ENCODE peak calls at places on chromosomes 1 and 21, in seven cellular contexts. One of them, this sample, is unnamed.

GRCh38 chr1:147151244-147151643 is 21.0 kb downstream of the PRKAB2 start:
- DNase-seq in psoas muscle: no peak
- DNase-seq in tibial artery: no peak
- DNase-seq in GM23338: no peak
- DNase-seq in DND-41: no peak
- DNase-seq in MM.1S: no peak
- DNase-seq in fibroblast of lung: no peak
- DNase-seq in this sample: no peak

GRCh38 chr1:17979815-17980214 is 127.8 kb upstream of the IGSF21 start:
- DNase-seq in psoas muscle: no peak
- DNase-seq in DND-41: no peak
- DNase-seq in fibroblast of lung: no peak
- DNase-seq in GM23338: peak; percentile 32
- DNase-seq in MM.1S: no peak
- DNase-seq in tibial artery: no peak
- DNase-seq in this sample: no peak

GRCh38 chr1:4673494-4673893 is 19.1 kb downstream of the AJAP1 start:
- DNase-seq in fibroblast of lung: no peak
- DNase-seq in MM.1S: no peak
- DNase-seq in GM23338: no peak
- DNase-seq in psoas muscle: no peak
- DNase-seq in tibial artery: no peak
- DNase-seq in DND-41: no peak
- DNase-seq in this sample: no peak

GRCh38 chr21:15332572-15332971 is 267.8 kb upstream of the NRIP1 start:
- DNase-seq in DND-41: no peak
- DNase-seq in tibial artery: no peak
- DNase-seq in psoas muscle: no peak
- DNase-seq in MM.1S: no peak
- DNase-seq in GM23338: no peak
- DNase-seq in fibroblast of lung: no peak
- DNase-seq in this sample: no peak

GRCh38 chr1:113507552-113508214 is 117.4 kb downstream of the MAGI3 start:
- DNase-seq in DND-41: no peak
- DNase-seq in psoas muscle: no peak
- DNase-seq in tibial artery: no peak
- DNase-seq in GM23338: no peak
- DNase-seq in MM.1S: no peak
- DNase-seq in fibroblast of lung: no peak
- DNase-seq in this sample: no peak

GRCh38 chr1:172177849-172178248 is 242.6 kb upstream of the C1orf105 start:
- DNase-seq in tibial artery: no peak
- DNase-seq in GM23338: no peak
- DNase-seq in psoas muscle: no peak
- DNase-seq in fibroblast of lung: no peak
- DNase-seq in MM.1S: no peak
- DNase-seq in DND-41: no peak
- DNase-seq in this sample: no peak

GRCh38 chr1:99005537-99005942 is 879 bp upstream of the PLPPR5 start:
- DNase-seq in GM23338: peak; percentile 70
- DNase-seq in DND-41: no peak
- DNase-seq in tibial artery: no peak
- DNase-seq in fibroblast of lung: no peak
- DNase-seq in MM.1S: no peak
- DNase-seq in psoas muscle: no peak
- DNase-seq in this sample: no peak

GRCh38 chr1:77375541-77375940 is 93.7 kb downstream of the AK5 start:
- DNase-seq in psoas muscle: no peak
- DNase-seq in DND-41: no peak
- DNase-seq in fibroblast of lung: no peak
- DNase-seq in tibial artery: no peak
- DNase-seq in MM.1S: no peak
- DNase-seq in GM23338: no peak
- DNase-seq in this sample: no peak

GRCh38 chr1:196732526-196732925 is 42.1 kb upstream of the CFHR3 start:
- DNase-seq in MM.1S: no peak
- DNase-seq in psoas muscle: no peak
- DNase-seq in fibroblast of lung: no peak
- DNase-seq in tibial artery: no peak
- DNase-seq in GM23338: peak; percentile 63
- DNase-seq in DND-41: no peak
- DNase-seq in this sample: no peak

GRCh38 chr1:36768486-36769178 is 265.7 kb downstream of the GRIK3 start:
- DNase-seq in fibroblast of lung: no peak
- DNase-seq in tibial artery: peak; percentile 50
- DNase-seq in DND-41: no peak
- DNase-seq in MM.1S: no peak
- DNase-seq in GM23338: no peak
- DNase-seq in psoas muscle: no peak
- DNase-seq in this sample: no peak

GRCh38 chr1:218837051-218837450 is 336.6 kb upstream of the LYPLAL1 start:
- DNase-seq in DND-41: no peak
- DNase-seq in GM23338: no peak
- DNase-seq in tibial artery: no peak
- DNase-seq in MM.1S: no peak
- DNase-seq in psoas muscle: no peak
- DNase-seq in fibroblast of lung: no peak
- DNase-seq in this sample: no peak

GRCh38 chr1:215517441-215517891 is 49.6 kb upstream of the KCTD3 start:
- DNase-seq in MM.1S: no peak
- DNase-seq in psoas muscle: no peak
- DNase-seq in tibial artery: no peak
- DNase-seq in fibroblast of lung: peak; percentile 86
- DNase-seq in GM23338: peak; percentile 53
- DNase-seq in DND-41: no peak
- DNase-seq in this sample: no peak

GRCh38 chr1:15656464-15656863 is 27.7 kb upstream of the PLEKHM2 start:
- DNase-seq in DND-41: no peak
- DNase-seq in psoas muscle: no peak
- DNase-seq in fibroblast of lung: no peak
- DNase-seq in MM.1S: no peak
- DNase-seq in GM23338: no peak
- DNase-seq in tibial artery: no peak
- DNase-seq in this sample: no peak

GRCh38 chr1:113918243-113918642 is 10.9 kb upstream of the HIPK1 start:
- DNase-seq in MM.1S: no peak
- DNase-seq in fibroblast of lung: no peak
- DNase-seq in DND-41: no peak
- DNase-seq in psoas muscle: no peak
- DNase-seq in GM23338: no peak
- DNase-seq in tibial artery: no peak
- DNase-seq in this sample: no peak

GRCh38 chr1:234977891-234978396 is 150.7 kb downstream of the TOMM20 start:
- DNase-seq in DND-41: peak; percentile 44
- DNase-seq in psoas muscle: no peak
- DNase-seq in fibroblast of lung: no peak
- DNase-seq in tibial artery: no peak
- DNase-seq in GM23338: no peak
- DNase-seq in MM.1S: no peak
- DNase-seq in this sample: no peak

GRCh38 chr1:35278886-35279554 is 10.5 kb downstream of the ZMYM4 start:
- DNase-seq in GM23338: no peak
- DNase-seq in psoas muscle: no peak
- DNase-seq in fibroblast of lung: peak; percentile 60
- DNase-seq in tibial artery: no peak
- DNase-seq in MM.1S: no peak
- DNase-seq in DND-41: no peak
- DNase-seq in this sample: no peak

GRCh38 chr1:8926707-8927694 is 18.7 kb upstream of the CA6 start:
- DNase-seq in GM23338: no peak
- DNase-seq in tibial artery: no peak
- DNase-seq in fibroblast of lung: no peak
- DNase-seq in MM.1S: no peak
- DNase-seq in DND-41: no peak
- DNase-seq in psoas muscle: no peak
- DNase-seq in this sample: no peak

DNA sequence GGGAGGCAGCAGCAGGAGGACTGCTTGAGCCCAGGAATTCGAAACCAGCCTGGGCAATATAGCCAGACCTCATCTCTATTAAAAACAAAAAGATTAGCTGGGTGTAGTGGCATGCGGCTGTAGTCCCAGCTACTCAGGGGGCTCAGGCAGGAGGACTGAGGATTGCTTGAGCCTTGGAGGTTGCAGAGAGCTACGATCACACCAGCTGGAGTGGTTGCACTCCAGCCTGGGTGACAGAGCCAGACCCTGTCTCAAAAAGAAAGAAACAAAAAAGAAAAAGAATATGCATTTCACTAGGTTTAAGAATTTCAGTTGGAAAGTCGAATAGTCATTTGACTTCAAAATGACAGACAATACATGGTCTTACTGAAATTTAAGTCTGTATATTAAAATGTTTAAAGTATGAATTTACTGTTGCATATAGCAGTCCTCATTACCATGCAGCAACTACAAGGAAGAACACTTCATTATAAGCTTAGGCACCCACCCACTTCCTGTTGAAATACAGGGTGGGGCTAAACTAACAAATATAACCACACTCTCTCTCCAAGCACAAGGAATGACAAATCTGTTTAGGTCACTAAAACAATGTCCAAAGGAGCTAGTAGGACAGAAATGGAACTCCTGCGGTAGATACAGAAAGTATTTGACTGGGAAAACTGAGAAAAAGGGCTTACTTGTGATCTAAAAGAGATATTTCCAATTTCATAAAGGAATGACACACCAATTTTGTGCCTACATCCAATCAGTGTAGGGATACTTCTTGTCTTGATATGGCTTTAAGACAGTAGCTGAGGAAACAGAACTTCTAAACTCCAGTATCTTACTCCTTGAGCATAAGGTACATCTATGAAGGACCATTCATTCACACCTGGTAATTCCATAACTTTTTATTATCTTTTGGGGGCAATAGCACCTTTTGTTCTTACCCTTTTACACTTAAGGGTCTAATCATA is 44.1 kb downstream of the GPR3 start:
- DNase-seq in fibroblast of lung: peak; percentile 74
- DNase-seq in tibial artery: no peak
- DNase-seq in MM.1S: peak; percentile 35
- DNase-seq in GM23338: no peak
- DNase-seq in DND-41: peak; percentile 24
- DNase-seq in psoas muscle: no peak
- DNase-seq in this sample: no peak
- H3K4me3 ChIP-seq in fibroblast of lung: peak overlapping the region; percentile 28
- H3K4me3 ChIP-seq in tibial artery: peak overlapping the region; percentile 19
- H3K4me3 ChIP-seq in MM.1S: peak overlapping the region; percentile 23
- H3K4me3 ChIP-seq in GM23338: no peak overlapping the region
- H3K4me3 ChIP-seq in DND-41: no peak overlapping the region
- H3K4me3 ChIP-seq in psoas muscle: no peak overlapping the region
- H3K4me3 ChIP-seq in this sample: no peak overlapping the region

GRCh38 chr1:182721525-182721924 is 37.1 kb upstream of the RGS8 start:
- DNase-seq in tibial artery: no peak
- DNase-seq in psoas muscle: no peak
- DNase-seq in MM.1S: no peak
- DNase-seq in GM23338: no peak
- DNase-seq in DND-41: no peak
- DNase-seq in fibroblast of lung: no peak
- DNase-seq in this sample: no peak

GRCh38 chr1:182724215-182724614 is 39.8 kb upstream of the RGS8 start:
- DNase-seq in fibroblast of lung: no peak
- DNase-seq in MM.1S: no peak
- DNase-seq in GM23338: no peak
- DNase-seq in psoas muscle: no peak
- DNase-seq in tibial artery: no peak
- DNase-seq in DND-41: no peak
- DNase-seq in this sample: no peak

GRCh38 chr1:182720465-182720864 is 36.1 kb upstream of the RGS8 start:
- DNase-seq in fibroblast of lung: peak; percentile 6
- DNase-seq in DND-41: no peak
- DNase-seq in GM23338: peak; percentile 42
- DNase-seq in MM.1S: no peak
- DNase-seq in tibial artery: no peak
- DNase-seq in psoas muscle: no peak
- DNase-seq in this sample: no peak

GRCh38 chr1:182725264-182725965 is 41.0 kb upstream of the RGS8 start:
- DNase-seq in tibial artery: no peak
- DNase-seq in fibroblast of lung: peak; percentile 27
- DNase-seq in GM23338: no peak
- DNase-seq in DND-41: no peak
- DNase-seq in MM.1S: no peak
- DNase-seq in psoas muscle: peak; percentile 22
- DNase-seq in this sample: peak; percentile 16

DNA sequence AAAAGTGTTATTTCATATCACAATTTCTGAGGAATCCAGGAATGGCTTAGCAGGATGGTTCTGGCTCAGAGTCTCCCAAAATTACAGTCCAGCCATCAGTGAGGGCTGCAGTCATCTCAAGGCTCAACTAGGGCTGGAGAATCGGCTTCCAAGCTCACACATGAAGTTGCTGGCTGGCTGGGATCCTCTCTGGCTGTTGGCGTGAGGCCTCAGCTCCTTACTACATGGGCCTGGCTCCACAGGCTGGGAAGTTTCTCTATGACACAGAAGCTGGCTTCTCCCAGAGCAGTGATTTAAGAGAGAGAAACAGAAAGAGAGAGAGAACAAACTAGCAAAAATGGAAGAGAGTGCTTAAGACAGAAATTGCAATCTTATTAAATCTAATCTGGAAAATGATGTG is 38.8 kb upstream of the RGS8 start:
- DNase-seq in tibial artery: peak; percentile 70
- DNase-seq in MM.1S: no peak
- DNase-seq in psoas muscle: peak; percentile 57
- DNase-seq in fibroblast of lung: no peak
- DNase-seq in GM23338: no peak
- DNase-seq in DND-41: no peak
- DNase-seq in this sample: peak; percentile 55
- H3K27ac ChIP-seq in tibial artery: no peak overlapping the region
- H3K27ac ChIP-seq in MM.1S: no peak overlapping the region
- H3K27ac ChIP-seq in psoas muscle: no peak overlapping the region
- H3K27ac ChIP-seq in fibroblast of lung: no peak overlapping the region
- H3K27ac ChIP-seq in GM23338: no peak overlapping the region
- H3K27ac ChIP-seq in DND-41: no peak overlapping the region
- H3K27ac ChIP-seq in this sample: no peak overlapping the region

DNA sequence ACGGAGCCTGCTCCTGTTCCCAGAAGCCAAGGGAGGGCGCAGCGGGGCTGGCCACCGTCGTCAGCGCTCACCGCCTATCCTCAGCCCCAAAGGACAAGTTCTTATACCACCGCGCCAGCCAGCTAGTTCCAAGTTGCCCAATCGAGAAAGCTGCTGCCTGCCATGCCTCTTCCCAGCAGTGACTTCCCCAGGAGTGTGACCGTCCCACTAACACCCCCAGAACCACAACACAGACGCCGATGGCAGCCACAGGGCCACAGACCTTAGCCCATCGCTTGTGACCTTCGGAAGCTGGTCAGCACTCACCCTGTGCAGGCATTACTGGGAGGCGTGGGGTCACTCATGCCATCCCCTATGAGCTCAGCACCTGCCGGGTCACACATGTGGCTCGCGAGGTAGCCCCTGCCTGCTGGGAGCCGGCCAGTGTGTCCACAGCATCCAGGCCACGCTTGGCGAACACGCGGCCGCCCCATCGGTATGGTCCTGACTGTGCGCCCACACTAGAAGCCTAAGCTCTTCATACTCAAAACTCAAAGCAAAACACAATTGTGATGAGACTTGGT is 20.1 kb downstream of the NADK start:
- DNase-seq in psoas muscle: no peak
- DNase-seq in MM.1S: no peak
- DNase-seq in DND-41: no peak
- DNase-seq in fibroblast of lung: no peak
- DNase-seq in tibial artery: no peak
- DNase-seq in GM23338: no peak
- DNase-seq in this sample: no peak
- H3K36me3 ChIP-seq in psoas muscle: peaks cover 78% of the 10 kb centered on the region
- H3K36me3 ChIP-seq in MM.1S: peaks cover 4% of the 10 kb centered on the region
- H3K36me3 ChIP-seq in DND-41: peaks cover 91% of the 10 kb centered on the region
- H3K36me3 ChIP-seq in fibroblast of lung: peaks cover 42% of the 10 kb centered on the region
- H3K36me3 ChIP-seq in tibial artery: peaks cover 98% of the 10 kb centered on the region
- H3K36me3 ChIP-seq in GM23338: peaks cover 16% of the 10 kb centered on the region
- H3K36me3 ChIP-seq in this sample: peaks cover 22% of the 10 kb centered on the region

GRCh38 chr1:205750683-205751651 is 985 bp upstream of the NUCKS1 start:
- DNase-seq in psoas muscle: no peak
- DNase-seq in tibial artery: no peak
- DNase-seq in MM.1S: no peak
- DNase-seq in GM23338: peak; percentile 67
- DNase-seq in DND-41: peak; percentile 26
- DNase-seq in fibroblast of lung: no peak
- DNase-seq in this sample: no peak
- H3K4me3 ChIP-seq in psoas muscle: peak overlapping the region; percentile 77
- H3K4me3 ChIP-seq in tibial artery: peak overlapping the region; percentile 91
- H3K4me3 ChIP-seq in MM.1S: peak overlapping the region; percentile 85
- H3K4me3 ChIP-seq in GM23338: peak overlapping the region; percentile 42
- H3K4me3 ChIP-seq in DND-41: peak overlapping the region; percentile 6
- H3K4me3 ChIP-seq in fibroblast of lung: peak overlapping the region; percentile 57
- H3K4me3 ChIP-seq in this sample: peak overlapping the region; percentile 20

This sample was measured in heart right ventricle.